ENCODE peak calls at places on chromosomes 12 and 14, in seven cellular contexts. U is cardiac fibroblast; F is BJ; N is CD8-positive, alpha-beta T cell; T is activated CD4-positive, alpha-beta T cell treated with anti-CD3 and anti-CD28 coated beads, Interleukin-2, amount 50 U/mL, for 24 hours; Q is hepatocyte; K is neural crest cell. X is an unnamed sample.

GRCh38 chr14:53956427-53957201 is at the start of gene BMP4:
- DNase-seq in U (peak; percentile 38), F (no peak), N (no peak), T (no peak), Q (peak; percentile 85), K (no peak), X (peak; percentile 81)

GRCh38 chr12:57092529-57092862 is 3.6 kb downstream of the NAB2 start:
- DNase-seq in U (no peak), F (no peak), N (no peak), T (no peak), Q (no peak), K (no peak), X (no peak)

GRCh38 chr14:68403794-68404522 is 388.9 kb downstream of the ZFP36L1 start:
- DNase-seq in U (no peak), F (no peak), N (no peak), T (no peak), Q (no peak), K (no peak), X (no peak)

GRCh38 chr14:94139006-94139405 is 9.6 kb upstream of the IFI27L2 start:
- DNase-seq in U (no peak), F (no peak), N (no peak), T (no peak), Q (no peak), K (no peak), X (no peak)

GRCh38 chr14:91509083-91509877 is 830 bp downstream of the PPP4R3A start:
- DNase-seq in U (peak; percentile 18), F (no peak), N (peak; percentile 30), T (peak; percentile 21), Q (peak; percentile 54), K (peak; percentile 18), X (peak; percentile 74)

GRCh38 chr12:132500137-132500855 is 10.3 kb downstream of the FBRSL1 start:
- DNase-seq in U (no peak), F (no peak), N (no peak), T (no peak), Q (no peak), K (no peak), X (no peak)

GRCh38 chr14:55454264-55455151 is 14.1 kb upstream of the TBPL2 start:
- DNase-seq in U (peak; percentile 70), F (no peak), N (no peak), T (no peak), Q (peak; percentile 72), K (no peak), X (no peak)

GRCh38 chr12:67042697-67043131 is 226.4 kb upstream of the CAND1 start:
- DNase-seq in U (no peak), F (no peak), N (no peak), T (no peak), Q (peak; percentile 70), K (no peak), X (no peak)

GRCh38 chr14:58708004-58708403 is 70.2 kb downstream of the DACT1 start:
- DNase-seq in U (no peak), F (peak; percentile 33), N (no peak), T (no peak), Q (no peak), K (no peak), X (no peak)

GRCh38 chr14:20327005-20327869 is 5.8 kb downstream of the CCNB1IP1 start:
- DNase-seq in U (peak; percentile 84), F (no peak), N (no peak), T (peak; percentile 43), Q (peak; percentile 74), K (no peak), X (no peak)

GRCh38 chr12:16299403-16299802 is 21.9 kb upstream of the SLC15A5 start:
- DNase-seq in U (peak; percentile 30), F (no peak), N (no peak), T (no peak), Q (no peak), K (no peak), X (no peak)

GRCh38 chr12:115260807-115261161 is 576.8 kb upstream of the TBX3 start:
- DNase-seq in U (no peak), F (no peak), N (no peak), T (no peak), Q (no peak), K (no peak), X (no peak)

GRCh38 chr12:94980577-94980976 is 22.9 kb downstream of the NDUFA12 start:
- DNase-seq in U (peak; percentile 46), F (no peak), N (no peak), T (no peak), Q (peak; percentile 37), K (no peak), X (no peak)

X was measured in type B pancreatic cell.